ENCODE peak calls at places on chromosome 16, in four cellular contexts. B is heart left ventricle; I is cardiac fibroblast; V is activated naive CD8-positive, alpha-beta T cell treated with anti-CD3 and anti-CD28 coated beads for 36 hours. L is an unnamed sample.

GRCh38 chr16:64990101-64990500 is 131.8 kb downstream of the CDH11 start:
- DNase-seq in B (no peak), V (no peak), I (no peak), L (no peak)

GRCh38 chr16:57810197-57811024 is 8.1 kb upstream of the KIFC3 start:
- DNase-seq in B (peak), V (peak), I (peak), L (peak)

GRCh38 chr16:23334950-23335349 is 32.8 kb downstream of the SCNN1B start:
- DNase-seq in I (no peak), V (no peak), B (no peak), L (no peak)

GRCh38 chr16:30567991-30568638 is 3.4 kb downstream of the ZNF688 start:
- DNase-seq in B (no peak), I (peak), V (peak), L (no peak)

GRCh38 chr16:69131749-69132423 is 502 bp downstream of the CHTF8 start:
- DNase-seq in I (peak), V (peak), B (peak), L (peak)

GRCh38 chr16:5918553-5919127 is 821.0 kb upstream of the EEF2KMT start:
- DNase-seq in I (no peak), V (no peak), B (no peak), L (no peak)

GRCh38 chr16:75026892-75027391 is 28.1 kb downstream of the ZNRF1 start:
- DNase-seq in I (no peak), B (no peak), V (no peak), L (no peak)

GRCh38 chr16:3190949-3191353 is 2.9 kb downstream of the OR1F1 start:
- DNase-seq in V (no peak), I (no peak), B (no peak), L (no peak)

GRCh38 chr16:61587526-61587925 is 448.7 kb downstream of the CDH8 start:
- DNase-seq in B (no peak), V (no peak), I (no peak), L (no peak)

GRCh38 chr16:68759062-68759461 is 22.0 kb downstream of the CDH1 start:
- DNase-seq in B (no peak), I (no peak), V (no peak), L (no peak)

GRCh38 chr16:28202147-28202746 is 9.5 kb downstream of the XPO6 start:
- DNase-seq in V (no peak), I (no peak), B (no peak), L (no peak)

GRCh38 chr16:85365120-85365519 is 248.0 kb upstream of the GSE1 start:
- DNase-seq in V (no peak), B (no peak), I (no peak), L (no peak)

GRCh38 chr16:88882358-88883030 is 16.0 kb upstream of the PABPN1L start:
- DNase-seq in B (no peak), V (no peak), I (no peak), L (no peak)

GRCh38 chr16:18829221-18829620 is 27.9 kb upstream of the ARL6IP1 start:
- DNase-seq in I (no peak), B (no peak), V (no peak), L (no peak)

GRCh38 chr16:14485131-14485551 is 144.9 kb downstream of the PARN start:
- DNase-seq in I (no peak), B (no peak), V (no peak), L (no peak)

GRCh38 chr16:83994087-83994486 is 26.0 kb downstream of the NECAB2 start:
- DNase-seq in B (no peak), I (peak), V (no peak), L (no peak)

GRCh38 chr16:49843758-49844157 is 12.2 kb downstream of the ZNF423 start:
- DNase-seq in B (no peak), V (no peak), I (no peak), L (no peak)

GRCh38 chr16:67155305-67156145 is 4.2 kb downstream of the TRADD start:
- DNase-seq in I (peak), V (peak), B (peak), L (peak)

GRCh38 chr16:31421587-31421986 is 6.6 kb downstream of the COX6A2 start:
- DNase-seq in I (no peak), V (peak), B (no peak), L (no peak)

GRCh38 chr16:31256466-31256865 is 3.3 kb upstream of the ITGAM start:
- DNase-seq in I (no peak), V (no peak), B (no peak), L (no peak)

GRCh38 chr16:8720080-8720966 is 45.9 kb downstream of the ABAT start:
- DNase-seq in I (no peak), V (no peak), B (no peak), L (no peak)

GRCh38 chr16:49516382-49517036 is 142.9 kb downstream of the C16orf78 start:
- DNase-seq in B (no peak), V (no peak), I (no peak), L (no peak)

GRCh38 chr16:71467810-71468209 is 5.8 kb upstream of the ZNF23 start:
- DNase-seq in I (peak), V (peak), B (no peak), L (no peak)

GRCh38 chr16:49462356-49462988 is 88.9 kb downstream of the C16orf78 start:
- DNase-seq in I (no peak), B (no peak), V (no peak), L (no peak)

GRCh38 chr16:27334874-27335273 is 21.1 kb downstream of the IL4R start:
- DNase-seq in V (no peak), B (no peak), I (peak), L (no peak)

GRCh38 chr16:57628008-57628781 is at the start of gene ADGRG1:
- DNase-seq in V (peak), B (peak), I (peak), L (peak)

GRCh38 chr16:55510185-55510805 is 1.4 kb downstream of the LPCAT2 start:
- DNase-seq in V (no peak), I (no peak), B (no peak), L (no peak)

GRCh38 chr16:11472410-11472809 is 114.3 kb downstream of the LITAF start:
- DNase-seq in V (no peak), B (no peak), I (no peak), L (peak)

GRCh38 chr16:15836965-15837611 is 19.7 kb downstream of the MYH11 start:
- DNase-seq in B (no peak), V (no peak), I (no peak), L (no peak)

GRCh38 chr16:67632415-67633172 is 12.3 kb upstream of the CARMIL2 start:
- DNase-seq in V (no peak), I (peak), B (no peak), L (peak)

GRCh38 chr16:2475413-2476344 is 752 bp downstream of the TBC1D24 start:
- DNase-seq in V (peak), B (no peak), I (no peak), L (peak)

L was measured in right cardiac atrium.